ENCODE peak calls at places on chromosome 1, in nine cellular contexts. X, C, F, B, J, Y, G, D and M are unnamed samples.
A peak's percentile ranks its signal among the peaks of the same experiment; 100 is the strongest.

GRCh38 chr1:219489636-219490035 is 123.3 kb downstream of the ZC3H11B start:
- DNase-seq in X (no peak), C (no peak), F (no peak), B (no peak), J (no peak), Y (no peak), G (no peak), D (no peak), M (no peak)

GRCh38 chr1:65979145-65979544 is 186.4 kb downstream of the PDE4B start:
- DNase-seq in X (no peak), C (no peak), F (no peak), B (no peak), J (no peak), Y (peak; percentile 15), G (no peak), D (no peak), M (no peak)

GRCh38 chr1:240282061-240282830 is 190.6 kb downstream of the FMN2 start:
- DNase-seq in X (no peak), C (no peak), F (no peak), B (no peak), J (no peak), Y (no peak), G (no peak), D (no peak), M (no peak)

GRCh38 chr1:207431508-207431907 is 22.6 kb upstream of the CR2 start:
- DNase-seq in X (no peak), C (no peak), F (no peak), B (no peak), J (no peak), Y (no peak), G (no peak), D (no peak), M (no peak)

GRCh38 chr1:207084241-207084640 is 4.4 kb upstream of the C4BPB start:
- DNase-seq in X (no peak), C (no peak), F (no peak), B (no peak), J (no peak), Y (no peak), G (no peak), D (no peak), M (no peak)

GRCh38 chr1:51331206-51332100 is 1.1 kb upstream of the TTC39A start:
- DNase-seq in X (peak; percentile 13), C (no peak), F (no peak), B (peak; percentile 65), J (no peak), Y (peak; percentile 62), G (no peak), D (peak; percentile 55), M (peak; percentile 67)

GRCh38 chr1:232110281-232111090 is 483.9 kb downstream of the DISC1 start:
- DNase-seq in X (no peak), C (no peak), F (no peak), B (no peak), J (no peak), Y (no peak), G (peak; percentile 89), D (no peak), M (no peak)

GRCh38 chr1:108719654-108720435 is 7.1 kb downstream of the FNDC7 start:
- DNase-seq in X (no peak), C (no peak), F (no peak), B (no peak), J (no peak), Y (peak; percentile 68), G (no peak), D (peak; percentile 65), M (no peak)

GRCh38 chr1:36436820-36437219 is 13.4 kb downstream of the OSCP1 start:
- DNase-seq in X (no peak), C (no peak), F (no peak), B (no peak), J (no peak), Y (no peak), G (no peak), D (peak; percentile 75), M (no peak)

GRCh38 chr1:15944308-15945010 is 31.4 kb downstream of the ZBTB17 start:
- DNase-seq in X (no peak), C (no peak), F (no peak), B (no peak), J (no peak), Y (no peak), G (no peak), D (no peak), M (no peak)

GRCh38 chr1:231091853-231092301 is 51.8 kb upstream of the FAM89A start:
- DNase-seq in X (no peak), C (no peak), F (no peak), B (no peak), J (no peak), Y (peak; percentile 44), G (peak; percentile 63), D (peak; percentile 48), M (peak; percentile 46)

GRCh38 chr1:156502749-156503671 is 2.4 kb upstream of the MEF2D start:
- DNase-seq in X (no peak), C (no peak), F (no peak), B (no peak), J (peak; percentile 91), Y (peak; percentile 96), G (no peak), D (peak; percentile 94), M (peak; percentile 96)

GRCh38 chr1:76006234-76006633 is 68.3 kb upstream of the ST6GALNAC3 start:
- DNase-seq in X (no peak), C (no peak), F (no peak), B (no peak), J (no peak), Y (no peak), G (no peak), D (no peak), M (no peak)

GRCh38 chr1:9269078-9269501 is 23.6 kb upstream of the SPSB1 start:
- DNase-seq in X (no peak), C (no peak), F (no peak), B (no peak), J (peak; percentile 43), Y (no peak), G (no peak), D (no peak), M (no peak)

DNA sequence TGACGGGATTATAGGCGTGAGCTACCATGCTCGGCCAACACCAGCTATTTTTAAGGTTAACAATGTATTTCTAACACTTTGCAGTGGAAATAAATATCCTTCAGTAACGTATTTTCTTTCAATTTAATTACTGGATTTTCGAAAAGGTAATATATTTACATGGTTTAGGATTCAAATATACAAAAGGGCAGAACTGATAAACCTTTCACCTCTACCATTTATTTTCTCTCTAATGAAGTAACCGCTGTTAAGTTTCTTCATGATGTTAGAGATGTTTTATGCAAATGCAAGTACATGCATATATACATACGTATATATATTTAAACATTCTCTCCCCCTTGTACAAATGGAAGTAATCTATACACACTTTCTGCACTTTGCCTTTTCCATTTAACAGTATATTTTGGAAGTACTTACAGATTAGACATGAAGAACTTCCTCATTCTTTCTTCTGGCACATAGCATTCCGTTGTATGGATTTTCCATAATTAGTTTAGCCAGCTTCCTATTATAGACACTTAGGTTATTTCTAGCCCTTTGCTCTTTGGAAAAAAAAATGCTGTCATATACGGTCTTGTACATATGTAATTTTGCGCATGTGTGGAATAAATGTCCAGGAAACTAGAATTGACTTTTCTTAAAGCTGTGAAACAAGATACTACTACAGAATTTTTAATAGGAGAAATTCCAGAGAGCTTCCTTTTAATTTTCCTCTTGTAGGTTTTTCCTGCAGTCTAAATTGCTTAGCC is 14.9 kb upstream of the HJV start:
- DNase-seq in X (peak; percentile 36), C (no peak), F (no peak), B (no peak), J (no peak), Y (no peak), G (no peak), D (no peak), M (peak; percentile 35)
- H3K4me3 ChIP-seq in X (peak overlapping the region; percentile 90), C (peak overlapping the region; percentile 23), F (peak overlapping the region; percentile 94), B (peak overlapping the region; percentile 78), J (peak overlapping the region; percentile 73), Y (peak overlapping the region; percentile 62), G (peak overlapping the region; percentile 84), D (peak overlapping the region; percentile 5), M (no peak overlapping the region)

GRCh38 chr1:6027591-6027990 is 18.1 kb upstream of the KCNAB2 start:
- DNase-seq in X (no peak), C (no peak), F (no peak), B (no peak), J (no peak), Y (no peak), G (no peak), D (no peak), M (no peak)

GRCh38 chr1:6025269-6026094 is 20.2 kb upstream of the KCNAB2 start:
- DNase-seq in X (no peak), C (no peak), F (no peak), B (no peak), J (no peak), Y (no peak), G (no peak), D (no peak), M (peak; percentile 33)

GRCh38 chr1:6024376-6024775 is 21.3 kb upstream of the KCNAB2 start:
- DNase-seq in X (no peak), C (no peak), F (no peak), B (no peak), J (no peak), Y (no peak), G (no peak), D (no peak), M (no peak)

GRCh38 chr1:6028042-6028895 is 17.4 kb upstream of the KCNAB2 start:
- DNase-seq in X (no peak), C (no peak), F (peak; percentile 46), B (no peak), J (no peak), Y (no peak), G (no peak), D (no peak), M (peak; percentile 47)

DNA sequence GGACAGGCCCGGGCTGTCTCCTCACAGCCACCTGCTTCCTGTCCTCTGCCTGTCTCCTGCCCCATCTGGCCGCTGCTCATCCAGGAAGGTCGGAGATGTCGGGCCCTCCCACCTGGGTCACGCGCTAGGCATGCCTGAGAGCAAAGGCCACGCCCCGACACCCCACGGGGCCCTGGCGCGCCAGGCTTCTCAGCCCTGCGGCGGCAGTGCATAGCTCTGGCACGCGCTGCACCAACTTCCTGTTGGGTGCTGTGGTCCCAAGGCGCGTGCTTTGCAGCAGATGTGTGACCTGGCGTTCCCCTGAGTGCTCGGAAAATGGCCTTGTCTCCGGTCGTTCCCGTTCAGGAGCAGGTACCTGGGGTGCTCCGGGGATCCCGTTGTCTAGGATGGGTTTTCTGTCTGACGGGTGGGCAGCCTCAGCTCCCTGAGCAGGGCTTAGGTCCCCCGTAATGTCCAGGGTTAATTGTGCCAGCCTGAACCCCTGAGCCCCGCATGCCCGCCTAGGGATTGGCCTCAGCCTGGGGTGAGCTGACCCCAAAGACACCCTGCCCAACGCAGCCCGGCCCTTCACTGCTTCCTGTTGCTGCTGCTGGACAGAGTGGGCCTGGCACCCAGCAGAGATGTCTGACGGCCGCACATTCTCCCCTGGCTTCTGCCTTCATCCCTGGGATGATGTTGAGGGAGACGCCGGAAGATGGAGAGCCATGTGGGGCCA is 19.4 kb upstream of the KCNAB2 start:
- DNase-seq in X (peak; percentile 83), C (peak; percentile 44), F (peak; percentile 87), B (no peak), J (peak; percentile 85), Y (peak; percentile 44), G (peak; percentile 74), D (peak; percentile 44), M (peak; percentile 82)
- H3K27ac ChIP-seq in X (peak overlapping the region; percentile 82), C (peak overlapping the region; percentile 70), F (peak overlapping the region; percentile 85), B (peak overlapping the region; percentile 55), J (no peak overlapping the region), Y (peak overlapping the region; percentile 90), G (no peak overlapping the region), D (peak overlapping the region; percentile 58), M (no peak overlapping the region)

GRCh38 chr1:10514490-10515235 is 39.9 kb downstream of the PEX14 start:
- DNase-seq in X (no peak), C (no peak), F (no peak), B (no peak), J (no peak), Y (peak; percentile 41), G (peak; percentile 76), D (peak; percentile 29), M (peak; percentile 22)
- H3K4me1 ChIP-seq in X (peaks cover 68% of the 10 kb centered on the region), C (peaks cover 26% of the 10 kb centered on the region), F (peaks cover 73% of the 10 kb centered on the region), B (no peaks in the 10 kb centered on the region), J (peaks cover 63% of the 10 kb centered on the region), Y (peaks cover 31% of the 10 kb centered on the region), G (peaks cover 42% of the 10 kb centered on the region), D (peaks cover 14% of the 10 kb centered on the region), M (no peaks in the 10 kb centered on the region)

GRCh38 chr1:33931115-33931475 is 67.2 kb downstream of the HMGB4 start:
- DNase-seq in X (no peak), C (no peak), F (no peak), B (no peak), J (no peak), Y (no peak), G (no peak), D (no peak), M (no peak)
- H3K4me3 ChIP-seq in X (no peak overlapping the region), C (no peak overlapping the region), F (no peak overlapping the region), B (no peak overlapping the region), J (no peak overlapping the region), Y (no peak overlapping the region), G (no peak overlapping the region), D (no peak overlapping the region), M (no peak overlapping the region)